ENCODE peak calls at places on chromosomes 12 and 14, in five cellular contexts. H, K, S, Z and Q are unnamed samples.

GRCh38 chr14:78227466-78228077 is 57.4 kb downstream of the NRXN3 start:
- DNase-seq in H (no peak), K (no peak), S (no peak), Z (no peak), Q (no peak)

GRCh38 chr12:95316798-95317197 is 99.2 kb downstream of the VEZT start:
- DNase-seq in H (no peak), K (no peak), S (no peak), Z (peak; percentile 38), Q (no peak)

GRCh38 chr12:2396448-2396871 is 343.7 kb downstream of the CACNA1C start:
- DNase-seq in H (peak; percentile 40), K (no peak), S (no peak), Z (no peak), Q (no peak)

GRCh38 chr14:49497725-49498348 is 88.3 kb downstream of the RPS29 start:
- DNase-seq in H (peak; percentile 9), K (peak; percentile 82), S (no peak), Z (peak; percentile 87), Q (peak; percentile 85)

GRCh38 chr12:51621155-51621922 is 30.3 kb downstream of the SCN8A start:
- DNase-seq in H (no peak), K (no peak), S (no peak), Z (no peak), Q (no peak)

GRCh38 chr12:107436376-107436775 is 249.2 kb upstream of the PWP1 start:
- DNase-seq in H (no peak), K (no peak), S (no peak), Z (peak; percentile 80), Q (no peak)

GRCh38 chr12:85190728-85191127 is 89.3 kb upstream of the ALX1 start:
- DNase-seq in H (no peak), K (no peak), S (no peak), Z (no peak), Q (no peak)

GRCh38 chr12:77402726-77403125 is 337.4 kb upstream of the E2F7 start:
- DNase-seq in H (no peak), K (peak; percentile 73), S (no peak), Z (peak; percentile 66), Q (no peak)

GRCh38 chr14:40268236-40268635 is 836.0 kb upstream of the FBXO33 start:
- DNase-seq in H (no peak), K (no peak), S (no peak), Z (no peak), Q (no peak)

GRCh38 chr12:48779869-48780268 is 9.0 kb downstream of the ADCY6 start:
- DNase-seq in H (peak; percentile 17), K (no peak), S (no peak), Z (peak; percentile 89), Q (no peak)

GRCh38 chr12:55051197-55051920 is 31.6 kb downstream of the NEUROD4 start:
- DNase-seq in H (no peak), K (no peak), S (no peak), Z (no peak), Q (no peak)

GRCh38 chr14:56892959-56893358 is 82.7 kb upstream of the OTX2 start:
- DNase-seq in H (no peak), K (no peak), S (no peak), Z (no peak), Q (no peak)

GRCh38 chr14:91250912-91251311 is 6.4 kb upstream of the GPR68 start:
- DNase-seq in H (no peak), K (no peak), S (no peak), Z (no peak), Q (no peak)

GRCh38 chr12:1927751-1928351 is 9.4 kb upstream of the CACNA2D4 start:
- DNase-seq in H (no peak), K (no peak), S (peak; percentile 8), Z (no peak), Q (no peak)

GRCh38 chr12:54749191-54749818 is 101.1 kb upstream of the DCD start:
- DNase-seq in H (peak; percentile 17), K (peak; percentile 53), S (no peak), Z (peak; percentile 73), Q (peak; percentile 62)

GRCh38 chr12:54416908-54417603 is 2.0 kb downstream of the ITGA5 start:
- DNase-seq in H (no peak), K (no peak), S (no peak), Z (no peak), Q (no peak)

GRCh38 chr14:104510794-104511611 is 68.6 kb upstream of the C14orf180 start:
- DNase-seq in H (no peak), K (no peak), S (no peak), Z (no peak), Q (no peak)

GRCh38 chr14:32933943-32934890 is 4.5 kb upstream of the NPAS3 start:
- DNase-seq in H (no peak), K (no peak), S (no peak), Z (peak; percentile 35), Q (no peak)

GRCh38 chr12:27292718-27293117 is 39.9 kb upstream of the BMAL2 start:
- DNase-seq in H (no peak), K (no peak), S (no peak), Z (no peak), Q (no peak)

GRCh38 chr12:109711596-109712461 is 1.8 kb upstream of the FAM222A start:
- DNase-seq in H (no peak), K (no peak), S (no peak), Z (no peak), Q (no peak)

GRCh38 chr12:39003541-39004160 is 98.3 kb upstream of the CPNE8 start:
- DNase-seq in H (no peak), K (no peak), S (no peak), Z (no peak), Q (no peak)

GRCh38 chr12:57124259-57124877 is 3.9 kb upstream of the LRP1 start:
- DNase-seq in H (peak; percentile 93), K (no peak), S (peak; percentile 72), Z (peak; percentile 81), Q (peak; percentile 71)

GRCh38 chr12:26125451-26126339 is 858 bp upstream of the BHLHE41 start:
- DNase-seq in H (peak; percentile 55), K (no peak), S (peak; percentile 52), Z (peak; percentile 75), Q (no peak)

GRCh38 chr12:130331146-130331545 is 6.5 kb upstream of the PIWIL1 start:
- DNase-seq in H (no peak), K (no peak), S (no peak), Z (no peak), Q (no peak)

GRCh38 chr14:91968280-91968679 is 20.8 kb upstream of the FBLN5 start:
- DNase-seq in H (no peak), K (no peak), S (no peak), Z (no peak), Q (peak; percentile 70)

GRCh38 chr12:71032933-71033332 is 112.4 kb upstream of the PTPRR start:
- DNase-seq in H (no peak), K (no peak), S (no peak), Z (no peak), Q (no peak)

GRCh38 chr12:6786416-6787094 is 2.8 kb upstream of the CD4 start:
- DNase-seq in H (no peak), K (no peak), S (no peak), Z (no peak), Q (peak; percentile 64)
- H3K4me3 ChIP-seq in H (no peak overlapping the region), K (no peak overlapping the region), S (peak overlapping the region; percentile 4), Z (no peak overlapping the region), Q (peak overlapping the region; percentile 14)

DNA sequence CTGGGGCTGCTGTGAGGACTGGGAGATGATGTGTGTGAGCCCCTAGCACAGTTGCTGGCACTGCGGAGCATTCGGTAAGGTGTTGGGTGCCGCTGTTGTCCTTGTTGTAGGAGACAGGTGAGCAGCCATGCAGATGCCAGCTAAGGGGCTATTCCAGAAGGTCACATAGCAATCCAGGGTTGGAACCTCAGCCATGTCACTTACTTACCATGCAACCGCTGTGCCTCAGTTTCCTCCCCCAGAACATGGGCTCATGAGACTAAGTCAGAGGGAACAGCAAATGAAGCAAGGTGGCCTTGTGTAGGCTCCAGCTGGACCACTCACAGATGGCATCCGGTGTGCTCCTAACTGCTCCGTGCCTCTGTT is 13.2 kb downstream of the DTX1 start:
- DNase-seq in H (no peak), K (no peak), S (no peak), Z (no peak), Q (no peak)
- H3K4me3 ChIP-seq in H (no peak overlapping the region), K (no peak overlapping the region), S (no peak overlapping the region), Z (no peak overlapping the region), Q (no peak overlapping the region)

GRCh38 chr14:70776197-70776596 is 33.1 kb downstream of the MAP3K9 start:
- DNase-seq in H (no peak), K (no peak), S (no peak), Z (no peak), Q (no peak)

GRCh38 chr14:70784886-70785285 is 24.4 kb downstream of the MAP3K9 start:
- DNase-seq in H (no peak), K (no peak), S (no peak), Z (no peak), Q (no peak)

GRCh38 chr14:70779667-70780066 is 29.6 kb downstream of the MAP3K9 start:
- DNase-seq in H (no peak), K (no peak), S (no peak), Z (no peak), Q (no peak)

GRCh38 chr14:70782361-70782760 is 27.0 kb downstream of the MAP3K9 start:
- DNase-seq in H (no peak), K (no peak), S (no peak), Z (peak; percentile 67), Q (peak; percentile 79)

GRCh38 chr14:70780396-70781075 is 28.8 kb downstream of the MAP3K9 start:
- DNase-seq in H (no peak), K (no peak), S (no peak), Z (no peak), Q (peak; percentile 25)
- H3K4me3 ChIP-seq in H (no peak overlapping the region), K (no peak overlapping the region), S (no peak overlapping the region), Z (no peak overlapping the region), Q (no peak overlapping the region)

DNA sequence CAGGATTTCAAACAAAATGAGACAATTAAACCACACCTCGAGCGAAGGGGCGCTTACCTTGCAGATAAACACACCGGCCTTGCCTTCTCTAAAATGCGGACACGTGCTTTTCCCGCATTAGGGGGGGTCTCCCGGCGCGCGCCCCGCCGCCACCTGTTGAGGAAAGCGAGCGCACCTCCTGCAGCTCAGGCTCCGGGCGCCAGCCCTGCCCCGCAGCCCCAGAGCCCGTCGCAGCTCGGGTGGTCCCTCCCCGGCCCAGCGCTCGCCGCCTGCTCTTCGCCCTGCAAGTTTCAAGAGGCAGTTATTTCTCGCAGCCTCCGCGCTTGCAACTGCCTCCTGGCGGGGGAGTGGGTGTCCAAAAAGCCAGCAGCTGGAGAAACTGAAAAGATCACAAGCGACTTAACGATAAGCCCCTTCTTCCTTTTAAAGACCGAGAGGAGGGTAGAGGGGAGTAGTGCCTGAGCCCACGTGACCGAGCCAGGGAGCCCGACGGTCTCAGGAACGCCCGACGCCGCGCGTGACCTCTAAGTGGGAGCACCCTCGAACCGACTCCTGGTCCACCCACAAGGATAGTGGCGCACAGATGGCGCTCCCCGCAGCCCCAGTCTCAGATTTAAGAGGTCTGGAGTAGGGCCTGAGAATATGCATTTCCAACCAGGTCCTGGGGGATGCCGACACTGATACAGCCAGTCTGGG is at the start of gene ESR2:
- DNase-seq in H (no peak), K (no peak), S (peak; percentile 27), Z (peak; percentile 67), Q (no peak)
- H3K4me3 ChIP-seq in H (peak within 1 kb of the TSS; percentile 53), K (peak within 1 kb of the TSS; percentile 81), S (peak within 1 kb of the TSS; percentile 69), Z (peak within 1 kb of the TSS; percentile 55), Q (peak within 1 kb of the TSS; percentile 47)

GRCh38 chr14:95699397-95699796 is 13.2 kb downstream of the TCL1B start:
- DNase-seq in H (no peak), K (no peak), S (no peak), Z (no peak), Q (no peak)
- H3K4me3 ChIP-seq in H (no peak overlapping the region), K (no peak overlapping the region), S (no peak overlapping the region), Z (no peak overlapping the region), Q (no peak overlapping the region)